ENCODE peak calls at places on chromosomes 1 and 21, in seven cellular contexts. One of them, this sample, is unnamed.

GRCh38 chr1:206703647-206704046 is 18.9 kb downstream of the MAPKAPK2 start:
- DNase-seq in NCI-H460: no peak
- DNase-seq in occipital lobe: no peak
- DNase-seq in GM23338: peak
- DNase-seq in stimulated activated naive CD8-positive, alpha-beta T cell treated with anti-CD3 and anti-CD28 coated beads, Interleukin-15, Interleukin-2, amounts not matched to agents 100 U/mL and 50 U/mL, for 24 hours: peak
- DNase-seq in Peyer's patch: no peak
- DNase-seq in smooth muscle cell of the brain vasculature: no peak
- DNase-seq in this sample: no peak

GRCh38 chr1:7827134-7827955 is 25.5 kb downstream of the UTS2 start:
- DNase-seq in NCI-H460: no peak
- DNase-seq in Peyer's patch: peak
- DNase-seq in occipital lobe: no peak
- DNase-seq in smooth muscle cell of the brain vasculature: no peak
- DNase-seq in stimulated activated naive CD8-positive, alpha-beta T cell treated with anti-CD3 and anti-CD28 coated beads, Interleukin-15, Interleukin-2, amounts not matched to agents 100 U/mL and 50 U/mL, for 24 hours: peak
- DNase-seq in GM23338: peak
- DNase-seq in this sample: no peak

GRCh38 chr21:34227386-34227852 is 136.4 kb upstream of the KCNE2 start:
- DNase-seq in smooth muscle cell of the brain vasculature: no peak
- DNase-seq in NCI-H460: no peak
- DNase-seq in Peyer's patch: no peak
- DNase-seq in stimulated activated naive CD8-positive, alpha-beta T cell treated with anti-CD3 and anti-CD28 coated beads, Interleukin-15, Interleukin-2, amounts not matched to agents 100 U/mL and 50 U/mL, for 24 hours: no peak
- DNase-seq in occipital lobe: no peak
- DNase-seq in GM23338: no peak
- DNase-seq in this sample: no peak

GRCh38 chr1:199512037-199512710 is 515.3 kb upstream of the NR5A2 start:
- DNase-seq in stimulated activated naive CD8-positive, alpha-beta T cell treated with anti-CD3 and anti-CD28 coated beads, Interleukin-15, Interleukin-2, amounts not matched to agents 100 U/mL and 50 U/mL, for 24 hours: no peak
- DNase-seq in smooth muscle cell of the brain vasculature: no peak
- DNase-seq in NCI-H460: no peak
- DNase-seq in Peyer's patch: no peak
- DNase-seq in occipital lobe: no peak
- DNase-seq in GM23338: peak
- DNase-seq in this sample: no peak

GRCh38 chr1:46444466-46444865 is 45.2 kb upstream of the DMBX1 start:
- DNase-seq in stimulated activated naive CD8-positive, alpha-beta T cell treated with anti-CD3 and anti-CD28 coated beads, Interleukin-15, Interleukin-2, amounts not matched to agents 100 U/mL and 50 U/mL, for 24 hours: no peak
- DNase-seq in occipital lobe: no peak
- DNase-seq in GM23338: no peak
- DNase-seq in Peyer's patch: no peak
- DNase-seq in NCI-H460: no peak
- DNase-seq in smooth muscle cell of the brain vasculature: no peak
- DNase-seq in this sample: no peak

GRCh38 chr1:64077281-64077940 is 126.0 kb upstream of the UBE2U start:
- DNase-seq in NCI-H460: no peak
- DNase-seq in stimulated activated naive CD8-positive, alpha-beta T cell treated with anti-CD3 and anti-CD28 coated beads, Interleukin-15, Interleukin-2, amounts not matched to agents 100 U/mL and 50 U/mL, for 24 hours: no peak
- DNase-seq in occipital lobe: peak
- DNase-seq in Peyer's patch: no peak
- DNase-seq in smooth muscle cell of the brain vasculature: no peak
- DNase-seq in GM23338: no peak
- DNase-seq in this sample: peak

GRCh38 chr21:26409735-26410134 is 163.4 kb downstream of the CYYR1 start:
- DNase-seq in smooth muscle cell of the brain vasculature: no peak
- DNase-seq in stimulated activated naive CD8-positive, alpha-beta T cell treated with anti-CD3 and anti-CD28 coated beads, Interleukin-15, Interleukin-2, amounts not matched to agents 100 U/mL and 50 U/mL, for 24 hours: no peak
- DNase-seq in NCI-H460: no peak
- DNase-seq in Peyer's patch: no peak
- DNase-seq in occipital lobe: no peak
- DNase-seq in GM23338: no peak
- DNase-seq in this sample: no peak

GRCh38 chr1:230112131-230112701 is 45.2 kb downstream of the GALNT2 start:
- DNase-seq in smooth muscle cell of the brain vasculature: no peak
- DNase-seq in GM23338: peak
- DNase-seq in NCI-H460: no peak
- DNase-seq in Peyer's patch: no peak
- DNase-seq in stimulated activated naive CD8-positive, alpha-beta T cell treated with anti-CD3 and anti-CD28 coated beads, Interleukin-15, Interleukin-2, amounts not matched to agents 100 U/mL and 50 U/mL, for 24 hours: no peak
- DNase-seq in occipital lobe: peak
- DNase-seq in this sample: peak

GRCh38 chr1:202958544-202959275 is 598 bp upstream of the ADIPOR1 start:
- DNase-seq in Peyer's patch: peak
- DNase-seq in GM23338: peak
- DNase-seq in occipital lobe: no peak
- DNase-seq in smooth muscle cell of the brain vasculature: no peak
- DNase-seq in stimulated activated naive CD8-positive, alpha-beta T cell treated with anti-CD3 and anti-CD28 coated beads, Interleukin-15, Interleukin-2, amounts not matched to agents 100 U/mL and 50 U/mL, for 24 hours: no peak
- DNase-seq in NCI-H460: no peak
- DNase-seq in this sample: no peak

GRCh38 chr1:180278791-180279432 is 48.8 kb downstream of the LHX4 start:
- DNase-seq in Peyer's patch: no peak
- DNase-seq in GM23338: no peak
- DNase-seq in occipital lobe: no peak
- DNase-seq in smooth muscle cell of the brain vasculature: no peak
- DNase-seq in stimulated activated naive CD8-positive, alpha-beta T cell treated with anti-CD3 and anti-CD28 coated beads, Interleukin-15, Interleukin-2, amounts not matched to agents 100 U/mL and 50 U/mL, for 24 hours: no peak
- DNase-seq in NCI-H460: no peak
- DNase-seq in this sample: no peak